ENCODE peak calls at places on chromosomes 6 and 20, in four cellular contexts. H is choroid plexus epithelial cell, I is H1, S is breast epithelium. K is an unnamed sample.

GRCh38 chr6:23454090-23454998 is 671.7 kb upstream of the NRSN1 start:
- DNase-seq in H (peak), I (no peak), S (no peak), K (no peak)

GRCh38 chr20:47228654-47229053 is 127.8 kb downstream of the ZMYND8 start:
- DNase-seq in H (no peak), I (no peak), S (no peak), K (no peak)

GRCh38 chr20:47330933-47331708 is 25.4 kb downstream of the ZMYND8 start:
- DNase-seq in H (peak), I (no peak), S (no peak), K (no peak)

GRCh38 chr20:62205618-62206387 is 14.3 kb downstream of the HRH3 start:
- DNase-seq in H (no peak), I (no peak), S (no peak), K (no peak)

GRCh38 chr6:111837641-111838500 is 35.4 kb downstream of the FYN start:
- DNase-seq in H (no peak), I (no peak), S (no peak), K (no peak)

GRCh38 chr6:35755525-35755924 is 18.7 kb downstream of the ARMC12 start:
- DNase-seq in H (no peak), I (no peak), S (no peak), K (no peak)

GRCh38 chr6:16548121-16548520 is 213.1 kb downstream of the ATXN1 start:
- DNase-seq in H (peak), I (no peak), S (no peak), K (no peak)

GRCh38 chr6:3881722-3882421 is 32.7 kb downstream of the FAM50B start:
- DNase-seq in H (no peak), I (no peak), S (no peak), K (no peak)

GRCh38 chr6:7080311-7080710 is 27.4 kb upstream of the RREB1 start:
- DNase-seq in H (no peak), I (no peak), S (no peak), K (no peak)

GRCh38 chr6:161368514-161368913 is 94.7 kb upstream of the AGPAT4 start:
- DNase-seq in H (no peak), I (no peak), S (no peak), K (no peak)

GRCh38 chr6:128963561-128963960 is 80.6 kb downstream of the LAMA2 start:
- DNase-seq in H (peak), I (no peak), S (no peak), K (peak)

GRCh38 chr6:78995946-78996345 is 82.1 kb downstream of the PHIP start:
- DNase-seq in H (peak), I (no peak), S (no peak), K (no peak)

GRCh38 chr20:1671891-1672669 is 14.5 kb upstream of the SIRPG start:
- DNase-seq in H (no peak), I (no peak), S (no peak), K (no peak)

GRCh38 chr6:105592329-105592728 is 189.4 kb upstream of the PREP start:
- DNase-seq in H (no peak), I (no peak), S (no peak), K (peak)

GRCh38 chr20:24694727-24695528 is 225.5 kb downstream of the SYNDIG1 start:
- DNase-seq in H (no peak), I (no peak), S (peak), K (no peak)

GRCh38 chr6:12769556-12770255 is 53.1 kb downstream of the PHACTR1 start:
- DNase-seq in H (no peak), I (no peak), S (no peak), K (no peak)

GRCh38 chr6:72783667-72784066 is 161.8 kb downstream of the KCNQ5 start:
- DNase-seq in H (peak), I (no peak), S (no peak), K (no peak)

GRCh38 chr6:80742481-80742880 is 636.0 kb downstream of the BCKDHB start:
- DNase-seq in H (peak), I (no peak), S (no peak), K (no peak)

GRCh38 chr6:144104898-144105487 is 9.6 kb upstream of the SF3B5 start:
- DNase-seq in H (peak), I (no peak), S (no peak), K (peak)

DNA sequence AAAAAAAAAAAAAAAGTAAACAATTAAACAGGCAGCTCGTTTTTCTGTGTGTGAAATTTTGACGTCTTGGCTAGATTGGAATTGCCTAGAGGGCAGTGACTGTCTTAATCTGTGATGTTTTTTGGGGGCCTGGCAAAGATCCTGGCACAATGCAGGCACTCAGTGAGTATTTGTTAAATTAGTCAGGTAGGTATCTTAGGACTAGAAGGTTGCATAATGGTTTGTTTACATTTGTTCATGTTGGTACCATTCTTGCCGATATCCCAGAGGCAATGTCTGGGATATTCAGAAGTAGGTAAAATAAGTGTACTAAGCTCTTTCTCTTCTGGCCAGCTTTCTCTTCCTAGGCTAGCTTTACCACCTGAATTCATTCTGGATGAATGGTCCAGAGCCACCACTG is 2.5 kb downstream of the AAR2 start:
- DNase-seq in H (no peak), I (no peak), S (no peak), K (no peak)
- H3K4me3 ChIP-seq in H (no peak), I (no peak), S (no peak), K (no peak)

GRCh38 chr6:135212020-135212806 is 31.1 kb downstream of the MYB start:
- DNase-seq in H (peak), I (no peak), S (no peak), K (peak)
- H3K4me3 ChIP-seq in H (no peak), I (no peak), S (no peak), K (no peak)

GRCh38 chr6:98037571-98037970 is 754.6 kb upstream of the MMS22L start:
- DNase-seq in H (no peak), I (no peak), S (no peak), K (no peak)

GRCh38 chr6:98039443-98039842 is 756.4 kb upstream of the MMS22L start:
- DNase-seq in H (no peak), I (no peak), S (no peak), K (no peak)

GRCh38 chr6:98039876-98040605 is 757.0 kb upstream of the MMS22L start:
- DNase-seq in H (peak), I (peak), S (no peak), K (no peak)

GRCh38 chr6:98041072-98041471 is 758.1 kb upstream of the MMS22L start:
- DNase-seq in H (no peak), I (no peak), S (no peak), K (no peak)

DNA sequence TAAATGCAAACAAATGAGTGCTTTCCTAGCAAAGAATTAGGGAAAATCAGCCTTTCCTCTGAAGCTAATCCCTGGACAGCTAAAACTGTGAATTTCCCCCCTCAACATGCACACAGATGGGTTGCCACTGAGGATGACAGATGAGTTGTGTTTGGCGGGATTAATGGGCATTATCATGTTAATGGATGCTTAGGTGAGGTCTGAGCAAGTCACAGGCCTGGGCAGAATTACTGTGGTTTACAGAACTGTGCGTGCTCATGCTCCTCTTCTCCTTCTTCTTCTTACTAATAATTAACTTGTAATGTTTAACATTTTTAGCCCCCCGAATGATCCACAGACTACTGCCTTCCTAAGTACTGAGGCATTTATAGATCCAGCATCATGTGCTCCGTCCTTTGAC is 753.3 kb upstream of the MMS22L start:
- DNase-seq in H (no peak), I (no peak), S (no peak), K (no peak)
- H3K4me3 ChIP-seq in H (no peak), I (no peak), S (no peak), K (no peak)

GRCh38 chr6:11042750-11043551 is 1.2 kb downstream of the ELOVL2 start:
- DNase-seq in H (peak), I (no peak), S (no peak), K (no peak)

GRCh38 chr6:11043961-11044711 is at the start of gene ELOVL2:
- DNase-seq in H (peak), I (no peak), S (no peak), K (no peak)

GRCh38 chr6:11043552-11043960 is 549 bp downstream of the ELOVL2 start:
- DNase-seq in H (no peak), I (no peak), S (no peak), K (no peak)

GRCh38 chr6:11040134-11040533 is 4.0 kb downstream of the ELOVL2 start:
- DNase-seq in H (no peak), I (no peak), S (no peak), K (no peak)

DNA sequence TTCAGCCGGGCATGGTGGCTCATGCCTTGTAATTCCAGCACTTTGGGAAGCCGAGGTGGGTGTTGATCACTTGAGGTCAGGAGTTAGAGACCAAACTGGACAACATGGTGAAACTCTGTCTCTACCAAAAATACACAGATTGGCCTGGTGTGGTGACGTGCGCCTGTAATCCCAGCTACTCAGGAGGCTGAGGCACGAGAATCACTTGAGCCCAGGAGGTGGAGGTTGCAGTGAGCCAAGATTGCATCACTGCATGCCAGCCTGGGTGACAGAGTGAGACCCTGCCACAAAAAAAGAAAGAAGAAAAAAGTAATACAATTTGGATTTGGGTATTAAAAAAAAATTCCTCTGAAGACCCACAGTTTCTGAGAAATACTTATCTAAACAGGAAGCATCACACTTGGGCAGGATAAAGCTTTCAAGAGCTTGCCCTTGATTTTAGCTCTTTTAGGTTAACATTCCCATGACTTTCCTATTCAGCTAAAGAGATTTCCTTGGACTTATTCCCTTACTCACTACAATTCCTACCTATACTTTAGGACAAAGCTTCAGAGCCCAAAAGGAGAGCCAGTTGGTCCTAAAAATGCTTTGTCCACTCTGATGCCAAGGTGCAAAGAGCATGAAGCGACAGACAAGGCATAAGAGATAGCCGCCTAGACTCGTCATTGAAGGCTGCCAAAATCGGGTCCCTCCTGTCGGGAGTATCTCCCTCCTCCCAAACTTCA is 1.9 kb downstream of the ELOVL2 start:
- DNase-seq in H (no peak), I (no peak), S (no peak), K (no peak)
- H3K4me3 ChIP-seq in H (no peak), I (no peak), S (no peak), K (no peak)

GRCh38 chr6:32588156-32588555 is 1.5 kb downstream of the HLA-DRB1 start:
- DNase-seq in H (no peak), I (no peak), S (no peak), K (no peak)
- H3K4me3 ChIP-seq in H (no peak), I (no peak), S (peak), K (no peak)

GRCh38 chr6:25922301-25922700 is 8.2 kb downstream of the SLC17A2 start:
- DNase-seq in H (no peak), I (no peak), S (no peak), K (no peak)
- H3K4me3 ChIP-seq in H (no peak), I (no peak), S (no peak), K (no peak)

GRCh38 chr6:34529665-34530327 is 26.3 kb downstream of the SPDEF start:
- DNase-seq in H (no peak), I (no peak), S (no peak), K (no peak)

GRCh38 chr6:34528996-34529664 is 27.0 kb downstream of the SPDEF start:
- DNase-seq in H (no peak), I (no peak), S (no peak), K (no peak)

GRCh38 chr6:34526992-34527728 is 29.0 kb downstream of the SPDEF start:
- DNase-seq in H (peak), I (peak), S (peak), K (peak)

GRCh38 chr6:34526241-34526972 is 29.7 kb downstream of the SPDEF start:
- DNase-seq in H (no peak), I (no peak), S (no peak), K (no peak)

GRCh38 chr6:34527751-34528670 is 28.1 kb downstream of the SPDEF start:
- DNase-seq in H (no peak), I (no peak), S (no peak), K (no peak)
- H3K4me3 ChIP-seq in H (no peak), I (no peak), S (no peak), K (no peak)

GRCh38 chr20:37890643-37891042 is 12.3 kb upstream of the VSTM2L start:
- DNase-seq in H (no peak), I (no peak), S (no peak), K (no peak)
- H3K4me3 ChIP-seq in H (no peak), I (no peak), S (no peak), K (no peak)

GRCh38 chr6:166754218-166755030 is 127.4 kb upstream of the RPS6KA2 start:
- DNase-seq in H (no peak), I (no peak), S (no peak), K (no peak)

GRCh38 chr6:166757226-166758135 is 130.4 kb upstream of the RPS6KA2 start:
- DNase-seq in H (peak), I (no peak), S (no peak), K (no peak)

GRCh38 chr6:166761801-166762200 is 134.8 kb upstream of the RPS6KA2 start:
- DNase-seq in H (no peak), I (no peak), S (no peak), K (no peak)

GRCh38 chr6:166760288-166760687 is 133.2 kb upstream of the RPS6KA2 start:
- DNase-seq in H (no peak), I (no peak), S (no peak), K (no peak)

GRCh38 chr6:166758136-166758704 is 131.2 kb upstream of the RPS6KA2 start:
- DNase-seq in H (no peak), I (no peak), S (no peak), K (no peak)
- H3K4me3 ChIP-seq in H (peak), I (no peak), S (peak), K (no peak)

DNA sequence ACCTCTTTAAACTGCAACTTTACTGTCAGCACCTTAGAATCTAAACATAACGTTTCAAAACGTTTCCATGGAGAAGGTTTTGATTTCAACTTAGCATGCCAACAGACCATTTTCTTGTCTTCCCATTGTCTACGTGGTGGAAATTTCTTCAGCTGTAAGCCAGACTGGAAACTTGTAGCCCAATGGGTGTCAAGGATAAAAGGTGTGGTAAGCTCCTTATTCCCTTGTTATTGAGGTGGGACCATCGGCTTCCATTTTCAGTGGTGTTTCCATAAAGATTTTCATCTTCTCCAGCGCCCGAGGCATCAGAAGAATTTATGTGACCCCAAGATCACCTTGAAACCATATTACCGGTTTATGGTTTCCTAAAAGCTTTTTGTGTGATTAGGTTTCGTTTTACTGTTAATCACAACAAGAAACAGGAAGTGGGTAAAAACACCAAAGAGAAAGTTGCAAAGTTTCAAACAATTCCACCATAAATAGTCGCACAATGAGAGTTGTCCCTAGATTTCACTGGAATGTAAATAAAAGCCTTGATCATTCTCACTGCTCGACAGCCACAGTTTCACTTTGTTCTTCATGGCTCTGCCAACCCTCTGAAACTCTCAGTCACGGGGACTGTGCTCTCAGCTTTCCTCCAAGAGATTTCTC is 62.9 kb upstream of the CD2AP start:
- DNase-seq in H (peak), I (no peak), S (no peak), K (peak)
- H3K4me3 ChIP-seq in H (peak), I (no peak), S (peak), K (peak)